ENCODE peak calls at places on chromosome 18, in nine cellular contexts. J is fibroblast of lung; E is right cardiac atrium; S is CD8-positive, alpha-beta T cell; R is astrocyte; V is neural progenitor cell; K is kidney; G is H9; Y is psoas muscle. U is an unnamed sample.

GRCh38 chr18:20988726-20989125 is 122.9 kb downstream of the ROCK1 start:
- DNase-seq in J (no peak), E (no peak), S (no peak), R (no peak), V (no peak), K (no peak), G (no peak), Y (no peak), U (no peak)

GRCh38 chr18:46332956-46333355 is 228.8 kb downstream of the HAUS1 start:
- DNase-seq in J (no peak), E (no peak), S (no peak), R (no peak), V (peak; percentile 62), K (no peak), G (no peak), Y (no peak), U (no peak)

GRCh38 chr18:72652990-72653593 is 109.0 kb upstream of the CBLN2 start:
- DNase-seq in J (peak; percentile 10), E (peak; percentile 36), S (no peak), R (no peak), V (peak; percentile 67), K (no peak), G (peak; percentile 71), Y (no peak), U (peak; percentile 70)

GRCh38 chr18:11794195-11794594 is 57.0 kb upstream of the CHMP1B start:
- DNase-seq in J (no peak), E (no peak), S (no peak), R (no peak), V (no peak), K (no peak), G (no peak), Y (no peak), U (no peak)

GRCh38 chr18:22745966-22746365 is 187.2 kb upstream of the RBBP8 start:
- DNase-seq in J (no peak), E (no peak), S (no peak), R (no peak), V (no peak), K (no peak), G (no peak), Y (no peak), U (no peak)

GRCh38 chr18:41324020-41324791 is 630.8 kb upstream of the PIK3C3 start:
- DNase-seq in J (peak; percentile 52), E (no peak), S (no peak), R (peak; percentile 37), V (no peak), K (no peak), G (no peak), Y (no peak), U (no peak)

GRCh38 chr18:7273301-7273911 is 42.5 kb downstream of the LRRC30 start:
- DNase-seq in J (peak; percentile 51), E (peak; percentile 90), S (no peak), R (peak; percentile 37), V (peak; percentile 15), K (peak; percentile 91), G (no peak), Y (peak; percentile 78), U (peak; percentile 20)

GRCh38 chr18:45856526-45856925 is 31.1 kb downstream of the SIGLEC15 start:
- DNase-seq in J (peak; percentile 81), E (no peak), S (no peak), R (peak; percentile 79), V (no peak), K (no peak), G (no peak), Y (no peak), U (no peak)

GRCh38 chr18:59219672-59220163 is at the start of gene GRP:
- DNase-seq in J (no peak), E (no peak), S (no peak), R (no peak), V (peak; percentile 72), K (no peak), G (peak; percentile 47), Y (no peak), U (no peak)

GRCh38 chr18:58348517-58348916 is 280.4 kb downstream of the ALPK2 start:
- DNase-seq in J (no peak), E (no peak), S (no peak), R (no peak), V (no peak), K (no peak), G (no peak), Y (no peak), U (no peak)

GRCh38 chr18:79855147-79855910 is 57.6 kb downstream of the KCNG2 start:
- DNase-seq in J (no peak), E (no peak), S (peak; percentile 39), R (no peak), V (no peak), K (no peak), G (no peak), Y (no peak), U (no peak)

GRCh38 chr18:50334546-50335152 is 40.2 kb upstream of the SKA1 start:
- DNase-seq in J (no peak), E (no peak), S (no peak), R (no peak), V (no peak), K (no peak), G (no peak), Y (no peak), U (no peak)

GRCh38 chr18:58682429-58683069 is 11.3 kb downstream of the MALT1 start:
- DNase-seq in J (peak; percentile 76), E (peak; percentile 75), S (no peak), R (peak; percentile 65), V (no peak), K (peak; percentile 85), G (no peak), Y (peak; percentile 35), U (peak; percentile 73)

GRCh38 chr18:52999633-53000032 is 659.6 kb downstream of the DCC start:
- DNase-seq in J (no peak), E (no peak), S (no peak), R (no peak), V (no peak), K (no peak), G (no peak), Y (no peak), U (no peak)

GRCh38 chr18:78085241-78086185 is 835.9 kb downstream of the GALR1 start:
- DNase-seq in J (no peak), E (no peak), S (no peak), R (no peak), V (no peak), K (no peak), G (no peak), Y (no peak), U (no peak)

GRCh38 chr18:487371-487770 is 13.1 kb downstream of the COLEC12 start:
- DNase-seq in J (no peak), E (no peak), S (no peak), R (peak; percentile 13), V (no peak), K (no peak), G (no peak), Y (no peak), U (no peak)

GRCh38 chr18:68847219-68847860 is 49.5 kb downstream of the CCDC102B start:
- DNase-seq in J (peak; percentile 35), E (no peak), S (no peak), R (peak; percentile 8), V (peak; percentile 24), K (no peak), G (no peak), Y (no peak), U (peak; percentile 16)

GRCh38 chr18:361941-362913 is 94.4 kb upstream of the THOC1 start:
- DNase-seq in J (peak; percentile 95), E (no peak), S (no peak), R (peak; percentile 94), V (peak; percentile 16), K (no peak), G (peak; percentile 31), Y (peak; percentile 68), U (peak; percentile 65)

GRCh38 chr18:21141678-21142422 is 30.2 kb upstream of the ROCK1 start:
- DNase-seq in J (no peak), E (no peak), S (no peak), R (no peak), V (no peak), K (no peak), G (no peak), Y (no peak), U (no peak)

GRCh38 chr18:28175047-28175929 is 1.6 kb downstream of the CDH2 start:
- DNase-seq in J (peak; percentile 70), E (peak; percentile 78), S (no peak), R (peak; percentile 60), V (peak; percentile 88), K (peak; percentile 81), G (peak; percentile 48), Y (peak; percentile 16), U (peak; percentile 82)

GRCh38 chr18:8805552-8805951 is 100.2 kb downstream of the MTCL1 start:
- DNase-seq in J (no peak), E (no peak), S (no peak), R (no peak), V (no peak), K (no peak), G (no peak), Y (no peak), U (no peak)

GRCh38 chr18:60568211-60568610 is 195.6 kb upstream of the MC4R start:
- DNase-seq in J (no peak), E (no peak), S (no peak), R (no peak), V (no peak), K (no peak), G (no peak), Y (no peak), U (no peak)

GRCh38 chr18:36467614-36468013 is 170.1 kb downstream of the FHOD3 start:
- DNase-seq in J (no peak), E (no peak), S (no peak), R (no peak), V (no peak), K (no peak), G (no peak), Y (no peak), U (no peak)
- H3K27ac ChIP-seq in J (no peak overlapping the region), E (peak overlapping the region; percentile 68), S (no peak overlapping the region), R (no peak overlapping the region), V (no peak overlapping the region), K (no peak overlapping the region), G (no peak overlapping the region), Y (peak overlapping the region; percentile 19), U (no peak overlapping the region)

DNA sequence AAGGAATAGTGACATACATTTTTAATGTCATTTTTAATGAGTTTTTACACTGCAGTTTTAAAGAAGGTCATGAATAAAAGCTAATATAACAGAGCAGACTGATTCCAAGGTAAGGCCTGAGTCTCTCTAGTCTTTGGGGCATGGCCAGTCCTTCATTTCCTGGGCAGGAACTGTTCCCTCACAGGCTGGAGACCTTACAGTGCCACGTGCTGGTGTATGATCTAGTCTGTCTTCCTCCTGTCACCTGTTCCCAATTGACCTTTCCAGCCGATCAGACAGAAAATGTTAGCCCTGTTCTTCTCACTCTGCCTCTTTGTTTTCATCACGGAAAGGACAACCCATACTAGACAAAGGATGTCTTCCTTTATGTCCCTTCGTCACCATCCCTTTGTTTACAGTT is 33.6 kb downstream of the ZCCHC2 start:
- DNase-seq in J (no peak), E (no peak), S (no peak), R (no peak), V (peak; percentile 7), K (no peak), G (no peak), Y (no peak), U (no peak)
- H3K27ac ChIP-seq in J (no peak overlapping the region), E (no peak overlapping the region), S (no peak overlapping the region), R (no peak overlapping the region), V (no peak overlapping the region), K (no peak overlapping the region), G (no peak overlapping the region), Y (peak overlapping the region; percentile 32), U (no peak overlapping the region)

GRCh38 chr18:25239636-25240468 is 112.1 kb downstream of the ZNF521 start:
- DNase-seq in J (peak; percentile 39), E (no peak), S (no peak), R (peak; percentile 18), V (no peak), K (no peak), G (no peak), Y (no peak), U (no peak)
- H3K27ac ChIP-seq in J (no peak overlapping the region), E (no peak overlapping the region), S (no peak overlapping the region), R (no peak overlapping the region), V (no peak overlapping the region), K (no peak overlapping the region), G (no peak overlapping the region), Y (no peak overlapping the region), U (no peak overlapping the region)

GRCh38 chr18:35267161-35267651 is 22.8 kb downstream of the ZSCAN30 start:
- DNase-seq in J (peak; percentile 69), E (peak; percentile 93), S (peak; percentile 85), R (peak; percentile 56), V (peak; percentile 4), K (peak; percentile 93), G (peak; percentile 31), Y (peak; percentile 85), U (no peak)
- H3K27ac ChIP-seq in J (peak overlapping the region; percentile 16), E (peak overlapping the region; percentile 49), S (peak overlapping the region; percentile 69), R (no peak overlapping the region), V (no peak overlapping the region), K (peak overlapping the region; percentile 37), G (no peak overlapping the region), Y (peak overlapping the region; percentile 78), U (no peak overlapping the region)

U was measured in hepatocyte.